ENCODE peak calls at places on chromosomes 13 and 19, in seven cellular contexts. One of them, this sample, is unnamed. For H3K36me3, the result is how much of the 10 kb centered on the place peaks cover.

GRCh38 chr19:45899919-45900589 is 2.4 kb downstream of the MYPOP start:
- DNase-seq in hepatocyte: no peak
- DNase-seq in gastrocnemius medialis: no peak
- DNase-seq in tibial nerve: no peak
- DNase-seq in IMR-90: no peak
- DNase-seq in CD8-positive, alpha-beta memory T cell: no peak
- DNase-seq in heart left ventricle: no peak
- DNase-seq in this sample: no peak

GRCh38 chr13:76293751-76294150 is 592.5 kb downstream of the KCTD12 start:
- DNase-seq in hepatocyte: no peak
- DNase-seq in gastrocnemius medialis: no peak
- DNase-seq in tibial nerve: no peak
- DNase-seq in IMR-90: no peak
- DNase-seq in CD8-positive, alpha-beta memory T cell: no peak
- DNase-seq in heart left ventricle: no peak
- DNase-seq in this sample: no peak

GRCh38 chr13:40355126-40355719 is 311.2 kb downstream of the FOXO1 start:
- DNase-seq in hepatocyte: peak
- DNase-seq in gastrocnemius medialis: no peak
- DNase-seq in tibial nerve: no peak
- DNase-seq in IMR-90: no peak
- DNase-seq in CD8-positive, alpha-beta memory T cell: no peak
- DNase-seq in heart left ventricle: no peak
- DNase-seq in this sample: no peak

GRCh38 chr13:38348890-38349289 is 761 bp upstream of the UFM1 start:
- DNase-seq in hepatocyte: peak
- DNase-seq in gastrocnemius medialis: no peak
- DNase-seq in tibial nerve: no peak
- DNase-seq in IMR-90: peak
- DNase-seq in CD8-positive, alpha-beta memory T cell: peak
- DNase-seq in heart left ventricle: no peak
- DNase-seq in this sample: peak

GRCh38 chr13:21668665-21669599 is 1.9 kb upstream of the FGF9 start:
- DNase-seq in hepatocyte: peak
- DNase-seq in gastrocnemius medialis: no peak
- DNase-seq in tibial nerve: no peak
- DNase-seq in IMR-90: peak
- DNase-seq in CD8-positive, alpha-beta memory T cell: peak
- DNase-seq in heart left ventricle: peak
- DNase-seq in this sample: peak

GRCh38 chr13:50679321-50679720 is 164.2 kb downstream of the DLEU7 start:
- DNase-seq in hepatocyte: no peak
- DNase-seq in gastrocnemius medialis: no peak
- DNase-seq in tibial nerve: no peak
- DNase-seq in IMR-90: no peak
- DNase-seq in CD8-positive, alpha-beta memory T cell: no peak
- DNase-seq in heart left ventricle: no peak
- DNase-seq in this sample: no peak

GRCh38 chr13:90118467-90119071 is 1228.9 kb upstream of the MIR17HG start:
- DNase-seq in hepatocyte: no peak
- DNase-seq in gastrocnemius medialis: no peak
- DNase-seq in tibial nerve: no peak
- DNase-seq in IMR-90: no peak
- DNase-seq in CD8-positive, alpha-beta memory T cell: no peak
- DNase-seq in heart left ventricle: no peak
- DNase-seq in this sample: no peak

GRCh38 chr13:80718970-80719369 is 378.0 kb upstream of the SPRY2 start:
- DNase-seq in hepatocyte: no peak
- DNase-seq in gastrocnemius medialis: no peak
- DNase-seq in tibial nerve: no peak
- DNase-seq in IMR-90: no peak
- DNase-seq in CD8-positive, alpha-beta memory T cell: no peak
- DNase-seq in heart left ventricle: no peak
- DNase-seq in this sample: no peak

GRCh38 chr13:102704238-102704750 is 9.4 kb upstream of the METTL21C start:
- DNase-seq in hepatocyte: no peak
- DNase-seq in gastrocnemius medialis: no peak
- DNase-seq in tibial nerve: no peak
- DNase-seq in IMR-90: no peak
- DNase-seq in CD8-positive, alpha-beta memory T cell: no peak
- DNase-seq in heart left ventricle: no peak
- DNase-seq in this sample: no peak
- H3K4me3 ChIP-seq in hepatocyte: no peak
- H3K4me3 ChIP-seq in gastrocnemius medialis: no peak
- H3K4me3 ChIP-seq in tibial nerve: no peak
- H3K4me3 ChIP-seq in IMR-90: no peak
- H3K4me3 ChIP-seq in CD8-positive, alpha-beta memory T cell: no peak
- H3K4me3 ChIP-seq in heart left ventricle: no peak
- H3K4me3 ChIP-seq in this sample: no peak

GRCh38 chr13:53160211-53160610 is 131.6 kb downstream of the OLFM4 start:
- DNase-seq in hepatocyte: no peak
- DNase-seq in gastrocnemius medialis: no peak
- DNase-seq in tibial nerve: no peak
- DNase-seq in IMR-90: no peak
- DNase-seq in CD8-positive, alpha-beta memory T cell: no peak
- DNase-seq in heart left ventricle: no peak
- DNase-seq in this sample: no peak

GRCh38 chr13:53161231-53161630 is 132.6 kb downstream of the OLFM4 start:
- DNase-seq in hepatocyte: no peak
- DNase-seq in gastrocnemius medialis: no peak
- DNase-seq in tibial nerve: no peak
- DNase-seq in IMR-90: no peak
- DNase-seq in CD8-positive, alpha-beta memory T cell: no peak
- DNase-seq in heart left ventricle: no peak
- DNase-seq in this sample: no peak

GRCh38 chr13:53158201-53158600 is 129.6 kb downstream of the OLFM4 start:
- DNase-seq in hepatocyte: no peak
- DNase-seq in gastrocnemius medialis: no peak
- DNase-seq in tibial nerve: no peak
- DNase-seq in IMR-90: no peak
- DNase-seq in CD8-positive, alpha-beta memory T cell: no peak
- DNase-seq in heart left ventricle: no peak
- DNase-seq in this sample: no peak

GRCh38 chr13:53165201-53165600 is 136.6 kb downstream of the OLFM4 start:
- DNase-seq in hepatocyte: no peak
- DNase-seq in gastrocnemius medialis: no peak
- DNase-seq in tibial nerve: no peak
- DNase-seq in IMR-90: no peak
- DNase-seq in CD8-positive, alpha-beta memory T cell: no peak
- DNase-seq in heart left ventricle: no peak
- DNase-seq in this sample: no peak

DNA sequence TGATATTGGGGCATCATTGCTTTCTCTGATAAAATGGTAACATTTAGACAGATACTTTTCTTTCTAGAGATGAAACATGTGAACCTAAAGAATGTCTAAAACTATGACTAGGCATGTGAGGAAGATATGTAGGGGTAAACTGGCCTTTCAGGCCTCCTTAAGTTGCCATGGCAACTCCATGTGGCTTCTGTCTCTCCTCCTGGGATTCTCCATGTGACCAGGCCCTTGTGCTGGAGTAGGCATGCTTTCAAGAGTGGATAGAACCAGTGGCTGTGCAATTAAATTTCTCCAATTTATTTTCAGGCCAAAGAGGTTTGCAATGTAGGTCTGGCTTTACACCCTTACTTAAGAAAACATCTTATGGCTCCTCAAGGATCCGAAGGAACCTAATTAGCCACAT is 130.8 kb downstream of the OLFM4 start:
- DNase-seq in hepatocyte: no peak
- DNase-seq in gastrocnemius medialis: no peak
- DNase-seq in tibial nerve: no peak
- DNase-seq in IMR-90: no peak
- DNase-seq in CD8-positive, alpha-beta memory T cell: no peak
- DNase-seq in heart left ventricle: no peak
- DNase-seq in this sample: no peak
- H3K36me3 ChIP-seq in hepatocyte: under half
- H3K36me3 ChIP-seq in gastrocnemius medialis: under half
- H3K36me3 ChIP-seq in tibial nerve: under half
- H3K36me3 ChIP-seq in IMR-90: under half
- H3K36me3 ChIP-seq in CD8-positive, alpha-beta memory T cell: under half
- H3K36me3 ChIP-seq in heart left ventricle: under half
- H3K36me3 ChIP-seq in this sample: under half

GRCh38 chr19:14542721-14543328 is 13.4 kb downstream of the TECR start:
- DNase-seq in hepatocyte: peak
- DNase-seq in gastrocnemius medialis: no peak
- DNase-seq in tibial nerve: no peak
- DNase-seq in IMR-90: no peak
- DNase-seq in CD8-positive, alpha-beta memory T cell: no peak
- DNase-seq in heart left ventricle: no peak
- DNase-seq in this sample: peak
- H3K4me3 ChIP-seq in hepatocyte: no peak
- H3K4me3 ChIP-seq in gastrocnemius medialis: no peak
- H3K4me3 ChIP-seq in tibial nerve: no peak
- H3K4me3 ChIP-seq in IMR-90: no peak
- H3K4me3 ChIP-seq in CD8-positive, alpha-beta memory T cell: no peak
- H3K4me3 ChIP-seq in heart left ventricle: no peak
- H3K4me3 ChIP-seq in this sample: no peak

GRCh38 chr19:1630012-1630411 is 22.4 kb downstream of the TCF3 start:
- DNase-seq in hepatocyte: no peak
- DNase-seq in gastrocnemius medialis: no peak
- DNase-seq in tibial nerve: no peak
- DNase-seq in IMR-90: no peak
- DNase-seq in CD8-positive, alpha-beta memory T cell: no peak
- DNase-seq in heart left ventricle: no peak
- DNase-seq in this sample: no peak
- H3K36me3 ChIP-seq in hepatocyte: under half
- H3K36me3 ChIP-seq in gastrocnemius medialis: under half
- H3K36me3 ChIP-seq in tibial nerve: under half
- H3K36me3 ChIP-seq in IMR-90: under half
- H3K36me3 ChIP-seq in CD8-positive, alpha-beta memory T cell: under half
- H3K36me3 ChIP-seq in heart left ventricle: under half
- H3K36me3 ChIP-seq in this sample: under half

DNA sequence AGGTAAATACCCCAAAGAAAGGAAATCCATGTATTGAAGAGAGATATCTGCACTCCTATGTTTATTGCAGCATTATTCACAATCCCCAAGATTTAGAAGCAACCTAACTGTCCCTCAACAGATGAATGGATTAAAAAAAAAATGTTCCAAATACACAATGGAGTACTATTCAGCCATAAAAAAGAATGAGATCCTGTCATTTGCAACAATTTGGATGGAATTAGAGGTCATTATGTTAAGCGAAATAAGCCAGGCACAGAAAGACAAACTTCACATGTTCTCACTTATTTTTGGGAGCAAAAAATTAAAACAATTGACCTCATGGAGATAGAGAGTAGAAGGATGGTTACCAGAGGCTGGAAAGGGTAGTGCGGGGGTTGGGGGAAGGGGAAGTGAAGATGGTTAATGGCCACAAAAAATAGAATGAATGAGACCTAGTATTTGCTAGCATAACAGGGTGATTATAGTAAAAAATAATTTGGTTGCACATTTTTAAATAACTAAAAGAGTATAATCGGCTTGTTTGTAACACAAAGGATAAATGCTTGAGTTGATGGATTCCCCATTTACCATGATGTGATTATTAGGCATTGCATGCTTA is 9.7 kb upstream of the ZNF709 start:
- DNase-seq in hepatocyte: no peak
- DNase-seq in gastrocnemius medialis: no peak
- DNase-seq in tibial nerve: no peak
- DNase-seq in IMR-90: no peak
- DNase-seq in CD8-positive, alpha-beta memory T cell: no peak
- DNase-seq in heart left ventricle: no peak
- DNase-seq in this sample: no peak
- H3K4me3 ChIP-seq in hepatocyte: no peak
- H3K4me3 ChIP-seq in gastrocnemius medialis: peak
- H3K4me3 ChIP-seq in tibial nerve: peak
- H3K4me3 ChIP-seq in IMR-90: no peak
- H3K4me3 ChIP-seq in CD8-positive, alpha-beta memory T cell: peak
- H3K4me3 ChIP-seq in heart left ventricle: peak
- H3K4me3 ChIP-seq in this sample: no peak

GRCh38 chr13:99131410-99131809 is 69.2 kb upstream of the UBAC2 start:
- DNase-seq in hepatocyte: no peak
- DNase-seq in gastrocnemius medialis: no peak
- DNase-seq in tibial nerve: no peak
- DNase-seq in IMR-90: no peak
- DNase-seq in CD8-positive, alpha-beta memory T cell: no peak
- DNase-seq in heart left ventricle: no peak
- DNase-seq in this sample: no peak
- H3K36me3 ChIP-seq in hepatocyte: under half
- H3K36me3 ChIP-seq in gastrocnemius medialis: under half
- H3K36me3 ChIP-seq in tibial nerve: under half
- H3K36me3 ChIP-seq in IMR-90: under half
- H3K36me3 ChIP-seq in CD8-positive, alpha-beta memory T cell: under half
- H3K36me3 ChIP-seq in heart left ventricle: under half
- H3K36me3 ChIP-seq in this sample: under half

DNA sequence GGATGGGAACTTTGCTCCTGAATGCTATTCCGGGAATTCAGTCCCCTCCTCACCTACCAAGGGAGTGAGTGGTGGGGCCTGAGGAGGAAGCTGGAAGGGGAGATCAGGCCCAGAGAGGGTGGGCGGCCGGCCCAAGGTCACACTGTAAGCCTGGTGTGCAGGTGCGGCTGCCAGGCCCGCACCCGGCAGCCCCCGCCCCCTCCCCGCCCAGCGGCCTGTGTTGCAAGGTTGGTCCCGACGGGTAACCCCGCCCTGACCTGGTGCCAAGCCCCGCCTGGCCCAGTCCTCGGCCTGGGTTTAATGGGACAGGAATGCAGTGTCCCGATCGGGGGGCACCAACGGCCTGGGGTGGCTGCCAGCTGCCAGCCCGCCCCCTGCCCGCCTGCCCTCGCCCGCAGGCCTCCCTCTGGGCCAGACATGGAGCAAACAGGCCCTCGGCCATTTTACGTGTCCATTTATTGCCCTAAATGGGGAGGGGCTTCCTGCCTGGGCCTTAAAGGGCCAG is 5.5 kb downstream of the ZBTB7A start:
- DNase-seq in hepatocyte: peak
- DNase-seq in gastrocnemius medialis: peak
- DNase-seq in tibial nerve: peak
- DNase-seq in IMR-90: no peak
- DNase-seq in CD8-positive, alpha-beta memory T cell: peak
- DNase-seq in heart left ventricle: peak
- DNase-seq in this sample: peak
- H3K4me3 ChIP-seq in hepatocyte: no peak
- H3K4me3 ChIP-seq in gastrocnemius medialis: peak
- H3K4me3 ChIP-seq in tibial nerve: peak
- H3K4me3 ChIP-seq in IMR-90: no peak
- H3K4me3 ChIP-seq in CD8-positive, alpha-beta memory T cell: no peak
- H3K4me3 ChIP-seq in heart left ventricle: peak
- H3K4me3 ChIP-seq in this sample: no peak

DNA sequence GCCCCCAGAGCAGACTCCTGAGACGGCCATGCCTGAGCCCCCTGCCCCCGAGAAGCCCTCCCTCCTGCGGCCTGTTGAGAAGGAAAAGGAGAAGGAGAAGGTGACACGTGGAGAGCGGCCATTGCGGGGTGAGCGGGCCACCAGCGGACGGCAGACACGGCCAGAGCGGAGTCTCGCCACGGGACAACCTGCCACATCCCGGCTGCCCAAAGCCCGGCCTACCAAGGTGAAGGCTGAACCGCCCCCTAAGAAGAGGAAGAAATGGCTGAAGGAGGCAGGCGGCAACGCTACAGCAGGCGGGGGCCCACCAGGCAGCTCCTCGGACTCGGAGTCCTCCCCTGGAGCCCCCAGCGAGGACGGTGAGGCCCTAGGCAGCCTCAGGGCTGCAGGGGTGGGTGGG is 24.1 kb downstream of the RRAS start:
- DNase-seq in hepatocyte: no peak
- DNase-seq in gastrocnemius medialis: no peak
- DNase-seq in tibial nerve: no peak
- DNase-seq in IMR-90: no peak
- DNase-seq in CD8-positive, alpha-beta memory T cell: no peak
- DNase-seq in heart left ventricle: no peak
- DNase-seq in this sample: no peak
- H3K36me3 ChIP-seq in hepatocyte: under half
- H3K36me3 ChIP-seq in gastrocnemius medialis: under half
- H3K36me3 ChIP-seq in tibial nerve: under half
- H3K36me3 ChIP-seq in IMR-90: under half
- H3K36me3 ChIP-seq in CD8-positive, alpha-beta memory T cell: under half
- H3K36me3 ChIP-seq in heart left ventricle: under half
- H3K36me3 ChIP-seq in this sample: under half

This sample was measured in H7.